ENCODE peak calls at places on chromosomes 4 and X, in nine cellular contexts. One of them, this sample, is unnamed.

GRCh38 chrX:22171287-22172060 is 101.2 kb upstream of the CBLL2 start:
- DNase-seq in NCI-H510A treated with DMSO at 0.1 percent for 48 hours: no peak
- DNase-seq in stomach: no peak
- DNase-seq in HepG2: no peak
- DNase-seq in endodermal cell: peak; percentile 62
- DNase-seq in NB4: no peak
- DNase-seq in GM23248: no peak
- DNase-seq in NCI-H748 treated with DMSO at 0.1 percent for 48 hours: no peak
- DNase-seq in T-cell: no peak
- DNase-seq in this sample: no peak

GRCh38 chr4:119136541-119136940 is 909 bp downstream of the MYOZ2 start:
- DNase-seq in NCI-H510A treated with DMSO at 0.1 percent for 48 hours: no peak
- DNase-seq in NCI-H748 treated with DMSO at 0.1 percent for 48 hours: no peak
- DNase-seq in GM23248: peak; percentile 36
- DNase-seq in stomach: no peak
- DNase-seq in endodermal cell: no peak
- DNase-seq in T-cell: no peak
- DNase-seq in HepG2: no peak
- DNase-seq in NB4: no peak
- DNase-seq in this sample: no peak

GRCh38 chr4:103075435-103075893 is 1.1 kb downstream of the SLC9B2 start:
- DNase-seq in HepG2: peak; percentile 96
- DNase-seq in NB4: peak; percentile 22
- DNase-seq in GM23248: peak; percentile 51
- DNase-seq in endodermal cell: no peak
- DNase-seq in NCI-H748 treated with DMSO at 0.1 percent for 48 hours: no peak
- DNase-seq in stomach: no peak
- DNase-seq in T-cell: no peak
- DNase-seq in NCI-H510A treated with DMSO at 0.1 percent for 48 hours: peak; percentile 13
- DNase-seq in this sample: peak; percentile 72

GRCh38 chr4:159055851-159056250 is 47.0 kb upstream of the RAPGEF2 start:
- DNase-seq in NCI-H748 treated with DMSO at 0.1 percent for 48 hours: no peak
- DNase-seq in stomach: no peak
- DNase-seq in GM23248: no peak
- DNase-seq in NCI-H510A treated with DMSO at 0.1 percent for 48 hours: no peak
- DNase-seq in NB4: no peak
- DNase-seq in HepG2: no peak
- DNase-seq in endodermal cell: no peak
- DNase-seq in T-cell: no peak
- DNase-seq in this sample: no peak

GRCh38 chr4:185204238-185204910 is 574 bp upstream of the CFAP97 start:
- DNase-seq in T-cell: no peak
- DNase-seq in stomach: no peak
- DNase-seq in NCI-H510A treated with DMSO at 0.1 percent for 48 hours: peak; percentile 31
- DNase-seq in NCI-H748 treated with DMSO at 0.1 percent for 48 hours: no peak
- DNase-seq in HepG2: no peak
- DNase-seq in GM23248: peak; percentile 47
- DNase-seq in NB4: peak; percentile 31
- DNase-seq in endodermal cell: no peak
- DNase-seq in this sample: peak; percentile 22

GRCh38 chr4:98661356-98662054 is 3.1 kb upstream of the TSPAN5 start:
- DNase-seq in T-cell: no peak
- DNase-seq in stomach: no peak
- DNase-seq in endodermal cell: peak; percentile 73
- DNase-seq in NCI-H748 treated with DMSO at 0.1 percent for 48 hours: no peak
- DNase-seq in NB4: no peak
- DNase-seq in GM23248: no peak
- DNase-seq in HepG2: no peak
- DNase-seq in NCI-H510A treated with DMSO at 0.1 percent for 48 hours: peak; percentile 4
- DNase-seq in this sample: no peak

GRCh38 chr4:67371563-67371962 is 173.7 kb downstream of the CENPC start:
- DNase-seq in NB4: no peak
- DNase-seq in T-cell: no peak
- DNase-seq in stomach: no peak
- DNase-seq in NCI-H510A treated with DMSO at 0.1 percent for 48 hours: no peak
- DNase-seq in GM23248: no peak
- DNase-seq in HepG2: no peak
- DNase-seq in endodermal cell: no peak
- DNase-seq in NCI-H748 treated with DMSO at 0.1 percent for 48 hours: no peak
- DNase-seq in this sample: no peak

GRCh38 chrX:113287761-113288160 is 447.1 kb upstream of the AMOT start:
- DNase-seq in HepG2: no peak
- DNase-seq in NB4: no peak
- DNase-seq in stomach: no peak
- DNase-seq in NCI-H510A treated with DMSO at 0.1 percent for 48 hours: no peak
- DNase-seq in endodermal cell: no peak
- DNase-seq in T-cell: no peak
- DNase-seq in NCI-H748 treated with DMSO at 0.1 percent for 48 hours: no peak
- DNase-seq in GM23248: no peak
- DNase-seq in this sample: no peak

GRCh38 chrX:22376369-22376768 is 103.7 kb downstream of the CBLL2 start:
- DNase-seq in stomach: no peak
- DNase-seq in NCI-H510A treated with DMSO at 0.1 percent for 48 hours: no peak
- DNase-seq in endodermal cell: no peak
- DNase-seq in HepG2: no peak
- DNase-seq in NB4: no peak
- DNase-seq in NCI-H748 treated with DMSO at 0.1 percent for 48 hours: no peak
- DNase-seq in T-cell: no peak
- DNase-seq in GM23248: no peak
- DNase-seq in this sample: no peak

GRCh38 chrX:136275553-136275952 is 24.4 kb upstream of the MAP7D3 start:
- DNase-seq in NCI-H748 treated with DMSO at 0.1 percent for 48 hours: no peak
- DNase-seq in T-cell: no peak
- DNase-seq in HepG2: peak; percentile 21
- DNase-seq in NB4: no peak
- DNase-seq in GM23248: no peak
- DNase-seq in stomach: no peak
- DNase-seq in endodermal cell: no peak
- DNase-seq in NCI-H510A treated with DMSO at 0.1 percent for 48 hours: no peak
- DNase-seq in this sample: no peak

GRCh38 chrX:121479406-121479805 is 432.0 kb downstream of the GLUD2 start:
- DNase-seq in HepG2: no peak
- DNase-seq in endodermal cell: no peak
- DNase-seq in NCI-H510A treated with DMSO at 0.1 percent for 48 hours: no peak
- DNase-seq in T-cell: no peak
- DNase-seq in NCI-H748 treated with DMSO at 0.1 percent for 48 hours: no peak
- DNase-seq in GM23248: peak; percentile 12
- DNase-seq in NB4: peak; percentile 2
- DNase-seq in stomach: no peak
- DNase-seq in this sample: peak; percentile 6

GRCh38 chrX:134186362-134187121 is 50.4 kb upstream of the CCDC160 start:
- DNase-seq in HepG2: no peak
- DNase-seq in stomach: no peak
- DNase-seq in NB4: peak; percentile 60
- DNase-seq in NCI-H510A treated with DMSO at 0.1 percent for 48 hours: no peak
- DNase-seq in T-cell: peak; percentile 41
- DNase-seq in endodermal cell: no peak
- DNase-seq in GM23248: no peak
- DNase-seq in NCI-H748 treated with DMSO at 0.1 percent for 48 hours: no peak
- DNase-seq in this sample: no peak

GRCh38 chrX:131745942-131746489 is 202.1 kb downstream of the OR13H1 start:
- DNase-seq in GM23248: no peak
- DNase-seq in endodermal cell: no peak
- DNase-seq in HepG2: no peak
- DNase-seq in NCI-H510A treated with DMSO at 0.1 percent for 48 hours: peak; percentile 26
- DNase-seq in NB4: no peak
- DNase-seq in stomach: no peak
- DNase-seq in NCI-H748 treated with DMSO at 0.1 percent for 48 hours: peak; percentile 54
- DNase-seq in T-cell: no peak
- DNase-seq in this sample: peak; percentile 73

GRCh38 chrX:97039363-97040029 is 155.8 kb downstream of the RPA4 start:
- DNase-seq in stomach: peak; percentile 27
- DNase-seq in HepG2: no peak
- DNase-seq in GM23248: peak; percentile 13
- DNase-seq in NCI-H510A treated with DMSO at 0.1 percent for 48 hours: no peak
- DNase-seq in endodermal cell: no peak
- DNase-seq in NB4: no peak
- DNase-seq in NCI-H748 treated with DMSO at 0.1 percent for 48 hours: no peak
- DNase-seq in T-cell: no peak
- DNase-seq in this sample: no peak

GRCh38 chrX:10015711-10016515 is 48.8 kb downstream of the CLDN34 start:
- DNase-seq in endodermal cell: peak; percentile 76
- DNase-seq in NCI-H510A treated with DMSO at 0.1 percent for 48 hours: no peak
- DNase-seq in stomach: no peak
- DNase-seq in NB4: no peak
- DNase-seq in GM23248: peak; percentile 69
- DNase-seq in NCI-H748 treated with DMSO at 0.1 percent for 48 hours: no peak
- DNase-seq in HepG2: no peak
- DNase-seq in T-cell: no peak
- DNase-seq in this sample: peak; percentile 16

GRCh38 chrX:13463608-13464007 is 105.8 kb upstream of the EGFL6 start:
- DNase-seq in stomach: no peak
- DNase-seq in NCI-H748 treated with DMSO at 0.1 percent for 48 hours: peak; percentile 62
- DNase-seq in NB4: peak; percentile 75
- DNase-seq in GM23248: peak; percentile 63
- DNase-seq in NCI-H510A treated with DMSO at 0.1 percent for 48 hours: peak; percentile 87
- DNase-seq in T-cell: no peak
- DNase-seq in HepG2: no peak
- DNase-seq in endodermal cell: no peak
- DNase-seq in this sample: peak; percentile 92

GRCh38 chr4:33357121-33357520 is 2637.0 kb downstream of the PCDH7 start:
- DNase-seq in GM23248: no peak
- DNase-seq in endodermal cell: no peak
- DNase-seq in NCI-H510A treated with DMSO at 0.1 percent for 48 hours: no peak
- DNase-seq in stomach: no peak
- DNase-seq in HepG2: no peak
- DNase-seq in NCI-H748 treated with DMSO at 0.1 percent for 48 hours: peak; percentile 34
- DNase-seq in NB4: no peak
- DNase-seq in T-cell: no peak
- DNase-seq in this sample: peak; percentile 24

GRCh38 chr4:24770111-24770584 is 25.2 kb upstream of the SOD3 start:
- DNase-seq in NCI-H748 treated with DMSO at 0.1 percent for 48 hours: no peak
- DNase-seq in HepG2: no peak
- DNase-seq in NCI-H510A treated with DMSO at 0.1 percent for 48 hours: no peak
- DNase-seq in T-cell: no peak
- DNase-seq in GM23248: peak; percentile 92
- DNase-seq in NB4: peak; percentile 75
- DNase-seq in stomach: no peak
- DNase-seq in endodermal cell: peak; percentile 55
- DNase-seq in this sample: no peak

GRCh38 chr4:107318078-107318477 is 282.0 kb upstream of the DKK2 start:
- DNase-seq in HepG2: no peak
- DNase-seq in NB4: no peak
- DNase-seq in endodermal cell: no peak
- DNase-seq in T-cell: no peak
- DNase-seq in NCI-H748 treated with DMSO at 0.1 percent for 48 hours: no peak
- DNase-seq in stomach: no peak
- DNase-seq in GM23248: peak; percentile 44
- DNase-seq in NCI-H510A treated with DMSO at 0.1 percent for 48 hours: no peak
- DNase-seq in this sample: no peak

GRCh38 chr4:10080874-10081606 is 35.6 kb downstream of the WDR1 start:
- DNase-seq in GM23248: no peak
- DNase-seq in stomach: no peak
- DNase-seq in T-cell: no peak
- DNase-seq in endodermal cell: no peak
- DNase-seq in HepG2: no peak
- DNase-seq in NB4: no peak
- DNase-seq in NCI-H510A treated with DMSO at 0.1 percent for 48 hours: no peak
- DNase-seq in NCI-H748 treated with DMSO at 0.1 percent for 48 hours: no peak
- DNase-seq in this sample: no peak

GRCh38 chr4:62640296-62640695 is 1440.2 kb downstream of the ADGRL3 start:
- DNase-seq in NCI-H748 treated with DMSO at 0.1 percent for 48 hours: no peak
- DNase-seq in HepG2: no peak
- DNase-seq in stomach: no peak
- DNase-seq in GM23248: no peak
- DNase-seq in NCI-H510A treated with DMSO at 0.1 percent for 48 hours: no peak
- DNase-seq in T-cell: no peak
- DNase-seq in NB4: no peak
- DNase-seq in endodermal cell: no peak
- DNase-seq in this sample: no peak